ENCODE peak calls at places on chromosome 16, in seven cellular contexts. X is CD8-positive, alpha-beta T cell; F is astrocyte; Y is PC-9; R is tibial nerve; T is coronary artery; L is lung. J is an unnamed sample.

GRCh38 chr16:49054606-49055005 is 227.0 kb downstream of the CBLN1 start:
- DNase-seq in X (no peak), F (no peak), Y (no peak), R (no peak), T (no peak), L (no peak), J (no peak)

GRCh38 chr16:69767459-69768229 is 5.5 kb downstream of the WWP2 start:
- DNase-seq in X (no peak), F (no peak), Y (no peak), R (no peak), T (no peak), L (no peak), J (no peak)

GRCh38 chr16:57273359-57273758 is 11.1 kb downstream of the PLLP start:
- DNase-seq in X (no peak), F (no peak), Y (no peak), R (no peak), T (peak), L (no peak), J (no peak)

GRCh38 chr16:24689128-24689527 is 40.3 kb upstream of the TNRC6A start:
- DNase-seq in X (no peak), F (peak), Y (no peak), R (no peak), T (no peak), L (no peak), J (peak)

GRCh38 chr16:66131156-66131807 is 235.2 kb upstream of the CDH5 start:
- DNase-seq in X (no peak), F (peak), Y (no peak), R (no peak), T (no peak), L (no peak), J (no peak)

GRCh38 chr16:64225696-64226095 is 896.2 kb downstream of the CDH11 start:
- DNase-seq in X (no peak), F (no peak), Y (no peak), R (no peak), T (no peak), L (no peak), J (no peak)

GRCh38 chr16:20611975-20612471 is 35.9 kb upstream of the ACSM2B start:
- DNase-seq in X (no peak), F (no peak), Y (no peak), R (no peak), T (peak), L (peak), J (no peak)

GRCh38 chr16:23435500-23435899 is 17.5 kb downstream of the COG7 start:
- DNase-seq in X (peak), F (no peak), Y (peak), R (peak), T (no peak), L (peak), J (no peak)

GRCh38 chr16:81313731-81314602 is 795 bp upstream of the GAN start:
- DNase-seq in X (no peak), F (no peak), Y (no peak), R (no peak), T (no peak), L (no peak), J (no peak)

GRCh38 chr16:19916064-19916463 is 31.4 kb upstream of the GPRC5B start:
- DNase-seq in X (no peak), F (no peak), Y (no peak), R (no peak), T (no peak), L (no peak), J (no peak)

GRCh38 chr16:88905563-88905962 is 39.1 kb upstream of the PABPN1L start:
- DNase-seq in X (no peak), F (no peak), Y (peak), R (no peak), T (no peak), L (no peak), J (no peak)

GRCh38 chr16:81997738-81998137 is 13.5 kb downstream of the SDR42E1 start:
- DNase-seq in X (no peak), F (peak), Y (no peak), R (no peak), T (no peak), L (no peak), J (peak)

GRCh38 chr16:24499193-24499814 is 40.1 kb upstream of the RBBP6 start:
- DNase-seq in X (no peak), F (no peak), Y (peak), R (no peak), T (no peak), L (no peak), J (no peak)

GRCh38 chr16:90043526-90043925 is 24.3 kb upstream of the DBNDD1 start:
- DNase-seq in X (no peak), F (no peak), Y (no peak), R (no peak), T (no peak), L (no peak), J (no peak)

GRCh38 chr16:12976936-12977335 is 75.5 kb downstream of the SHISA9 start:
- DNase-seq in X (no peak), F (no peak), Y (peak), R (no peak), T (no peak), L (no peak), J (no peak)

GRCh38 chr16:19291459-19291858 is 5.9 kb downstream of the CLEC19A start:
- DNase-seq in X (no peak), F (peak), Y (peak), R (no peak), T (no peak), L (no peak), J (no peak)

DNA sequence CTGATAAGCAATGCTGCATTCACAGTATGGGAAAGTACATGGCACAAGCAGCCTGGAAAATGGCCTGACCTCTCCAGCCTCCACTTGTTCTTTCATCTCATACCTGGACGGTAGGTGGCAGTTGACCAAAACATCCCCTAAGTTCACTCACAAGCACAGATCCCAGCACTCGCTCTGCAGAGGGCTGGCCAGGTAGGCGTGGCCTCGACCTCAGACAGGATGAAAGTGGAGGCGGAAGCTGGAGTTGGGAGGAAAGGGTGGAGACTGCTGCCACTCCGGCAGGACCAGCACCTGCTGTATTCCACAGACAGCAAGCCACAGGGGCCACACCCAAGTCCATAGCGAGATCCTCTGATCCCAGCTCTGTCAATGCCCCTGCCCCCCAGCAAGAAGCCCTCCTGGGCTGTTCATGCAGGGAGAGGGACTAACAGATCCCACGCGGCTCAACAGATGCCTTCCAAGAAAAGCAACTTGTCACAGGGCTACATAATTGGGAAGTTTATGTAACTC is 31.3 kb downstream of the ZCCHC14 start:
- DNase-seq in X (peak), F (peak), Y (peak), R (peak), T (no peak), L (peak), J (no peak)
- TF ChIP-seq CTCF in X (no peak), F (peak), Y (peak), R (no peak), T (no peak), L (no peak), J (no peak)

DNA sequence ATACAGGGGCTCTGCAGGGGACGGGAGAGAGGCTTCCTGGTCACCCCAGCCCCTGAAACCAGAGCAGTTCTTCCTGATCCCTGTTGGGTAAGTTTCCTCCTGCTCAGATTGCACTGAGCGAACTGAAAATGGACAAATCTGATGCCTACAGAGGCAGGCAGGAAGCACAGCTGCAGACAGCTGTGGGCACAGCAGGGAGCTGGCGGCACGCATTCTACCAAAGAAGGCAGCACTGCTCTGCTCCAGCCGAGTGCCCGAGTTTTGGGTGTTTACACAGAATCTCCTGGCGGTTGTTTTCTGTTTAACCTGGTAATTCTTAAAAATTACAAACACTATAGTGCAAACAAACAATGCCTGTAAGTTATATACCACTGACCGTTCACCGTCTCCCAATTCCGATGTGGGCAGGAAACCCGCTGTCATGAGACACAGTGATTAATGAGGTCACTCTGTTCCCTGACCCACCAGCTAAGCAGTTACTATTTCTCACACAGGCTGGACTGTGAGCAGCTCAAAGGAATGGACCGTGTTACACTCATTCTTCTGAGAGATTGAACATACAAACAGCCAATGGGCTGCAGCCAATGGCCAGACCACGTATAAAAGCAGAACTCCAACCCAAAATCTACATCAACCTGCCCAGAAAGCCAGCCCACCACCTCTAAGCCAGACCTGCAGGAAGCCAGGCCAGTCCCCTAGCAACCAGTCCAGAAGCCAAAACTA is 25.5 kb downstream of the NSMCE1 start:
- DNase-seq in X (peak), F (peak), Y (peak), R (no peak), T (no peak), L (no peak), J (peak)
- H3K4me3 ChIP-seq in X (no peak), F (peak), Y (peak), R (peak), T (peak), L (no peak), J (peak)

GRCh38 chr16:30985401-30986128 is 558 bp downstream of the HSD3B7 start:
- DNase-seq in X (no peak), F (no peak), Y (peak), R (no peak), T (no peak), L (peak), J (no peak)
- TF ChIP-seq CTCF in X (no peak), F (no peak), Y (no peak), R (no peak), T (no peak), L (no peak), J (no peak)

DNA sequence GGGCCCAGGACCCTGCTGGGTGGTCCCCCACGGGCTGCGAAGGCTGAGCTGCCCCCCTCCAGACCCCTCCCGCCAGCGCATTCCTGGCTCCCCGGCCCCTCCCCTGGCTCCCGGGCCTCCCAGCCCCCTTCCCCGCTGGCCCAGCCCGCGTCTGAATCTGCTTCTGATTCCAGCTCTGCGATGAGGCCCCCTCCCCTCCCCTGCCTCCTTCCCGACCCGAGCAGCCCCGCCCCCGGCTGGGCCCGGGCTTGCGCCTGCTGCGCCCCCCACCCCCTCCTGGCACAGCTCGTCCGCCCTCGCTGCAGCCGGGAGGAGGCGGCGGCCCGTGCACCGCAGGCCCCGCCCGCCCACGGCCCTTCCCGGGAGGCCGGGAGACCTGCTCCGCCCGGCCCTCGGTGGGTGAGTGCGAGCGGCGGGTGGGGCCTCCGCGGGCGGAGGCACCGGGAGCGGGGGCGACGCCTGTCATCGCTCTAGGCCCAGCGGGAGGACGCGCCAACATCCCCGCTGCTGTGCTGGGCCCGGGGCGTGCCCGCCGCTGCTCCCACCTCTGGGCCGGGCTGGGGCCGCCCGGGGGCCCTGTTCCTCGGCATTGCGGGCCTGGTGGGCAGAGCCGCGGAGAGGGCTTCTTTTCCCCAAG is at the start of gene NTN3:
- DNase-seq in X (no peak), F (no peak), Y (peak), R (no peak), T (no peak), L (no peak), J (no peak)
- H3K4me3 ChIP-seq in X (no peak), F (no peak), Y (no peak), R (no peak), T (peak), L (no peak), J (no peak)

GRCh38 chr16:71896688-71897368 is 1.5 kb downstream of the IST1 start:
- DNase-seq in X (no peak), F (no peak), Y (no peak), R (no peak), T (no peak), L (no peak), J (no peak)

GRCh38 chr16:71893888-71894228 is 1.5 kb upstream of the IST1 start:
- DNase-seq in X (no peak), F (no peak), Y (no peak), R (no peak), T (no peak), L (no peak), J (no peak)

GRCh38 chr16:71895679-71896385 is 501 bp downstream of the IST1 start:
- DNase-seq in X (peak), F (peak), Y (no peak), R (no peak), T (no peak), L (peak), J (no peak)

GRCh38 chr16:71894921-71895678 is at the start of gene IST1:
- DNase-seq in X (peak), F (peak), Y (peak), R (peak), T (peak), L (peak), J (peak)

DNA sequence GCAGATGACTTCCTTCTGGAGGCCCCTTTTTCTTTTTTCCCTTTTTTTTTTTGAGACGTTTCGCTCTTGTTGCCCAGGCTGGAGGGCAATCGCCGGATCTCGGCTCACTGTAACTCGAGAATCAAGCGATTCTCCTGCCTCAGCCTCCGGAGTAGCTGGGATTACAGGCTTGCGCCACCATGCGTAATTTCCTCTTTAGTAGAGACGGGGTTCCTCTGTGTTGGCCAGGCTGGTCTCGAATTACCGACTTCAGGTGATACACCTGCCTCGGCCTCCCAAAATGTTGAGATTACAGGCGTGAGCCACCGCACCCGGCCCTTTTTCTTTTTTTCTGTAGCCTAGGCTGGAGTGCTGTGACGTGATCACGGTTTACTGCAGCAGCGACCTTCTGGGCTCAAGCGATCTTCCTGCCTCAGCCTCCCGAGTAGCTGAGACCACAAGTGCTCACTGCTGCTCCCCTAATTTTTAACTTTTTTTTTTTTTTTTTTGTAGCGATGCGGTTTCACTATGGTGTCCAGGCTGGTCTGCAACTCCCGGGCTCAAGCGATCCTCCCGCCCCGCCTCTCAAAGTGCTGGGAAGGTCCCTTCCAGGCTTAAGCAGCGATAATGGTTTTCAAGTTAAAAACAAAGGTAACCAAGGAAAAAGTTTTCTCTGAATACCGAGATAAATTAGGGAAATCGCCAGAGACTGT is 956 bp upstream of the IST1 start:
- DNase-seq in X (peak), F (peak), Y (peak), R (peak), T (peak), L (peak), J (no peak)
- TF ChIP-seq CTCF in X (no peak), F (no peak), Y (peak), R (no peak), T (no peak), L (no peak), J (no peak)

DNA sequence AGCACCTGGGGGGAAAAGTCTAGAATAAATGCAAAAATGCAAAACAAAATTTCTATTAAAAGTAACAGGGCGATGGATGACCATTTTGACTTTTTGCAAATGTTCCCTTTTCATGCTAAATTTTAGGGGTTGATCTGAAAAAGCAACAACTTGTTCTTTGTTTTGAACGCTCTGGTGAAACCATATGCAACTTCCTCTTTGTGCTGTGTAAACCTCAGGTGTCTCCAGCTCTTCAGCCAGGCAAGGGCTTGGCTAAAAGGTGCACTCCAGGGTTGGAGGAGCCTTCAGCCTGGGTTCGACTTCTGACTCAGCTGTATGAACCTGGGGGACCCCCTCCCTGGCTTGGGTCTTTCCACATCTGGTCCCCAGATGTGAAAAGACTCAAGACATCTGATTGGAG is 9.5 kb downstream of the IRF8 start:
- DNase-seq in X (no peak), F (no peak), Y (no peak), R (no peak), T (no peak), L (no peak), J (no peak)
- H3K4me3 ChIP-seq in X (no peak), F (no peak), Y (no peak), R (no peak), T (no peak), L (no peak), J (no peak)

DNA sequence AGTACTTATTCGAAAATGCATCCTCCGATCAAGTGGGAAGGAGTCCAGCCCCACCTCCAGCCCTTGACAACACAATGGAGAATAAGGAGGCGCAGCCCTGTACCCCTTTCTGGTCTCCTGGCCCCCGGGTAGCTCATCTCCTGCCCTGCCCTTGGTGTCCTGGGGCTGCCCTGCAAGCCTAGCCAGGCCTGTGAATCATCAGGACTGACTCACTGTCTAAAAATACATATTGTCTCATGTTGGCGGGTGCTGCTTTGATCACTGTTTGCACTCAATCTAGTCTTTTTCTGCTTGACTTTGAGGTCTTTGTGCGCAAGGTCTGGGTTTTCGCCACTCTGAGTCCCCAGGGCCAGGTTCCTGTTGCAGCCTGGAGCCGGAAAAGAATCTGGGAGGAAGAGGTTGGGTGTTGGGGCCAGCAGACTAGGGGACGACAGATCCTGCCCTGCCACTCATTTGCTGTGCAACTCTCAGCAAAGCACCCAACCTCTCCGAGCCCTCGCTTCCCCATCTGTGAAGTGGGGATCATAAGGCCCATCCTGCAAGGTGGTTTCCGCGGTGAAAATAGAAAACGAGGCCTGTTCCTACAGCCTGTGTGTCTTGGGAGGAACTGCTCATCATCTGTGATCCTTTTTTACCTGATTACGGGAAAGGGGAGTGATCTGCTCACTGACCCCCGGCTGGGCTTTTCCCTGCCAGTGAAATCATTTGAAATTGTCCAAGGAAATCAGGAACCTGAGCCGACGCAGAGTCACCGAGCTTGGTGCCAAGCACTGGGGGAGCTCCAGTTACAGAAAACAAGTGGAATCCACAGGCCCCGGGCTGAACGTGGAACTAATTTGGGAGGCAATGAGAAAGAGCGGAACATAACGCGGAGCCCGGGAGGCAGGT is 230.4 kb downstream of the PARN start:
- DNase-seq in X (no peak), F (peak), Y (peak), R (peak), T (no peak), L (no peak), J (no peak)
- TF ChIP-seq CTCF in X (no peak), F (no peak), Y (no peak), R (no peak), T (no peak), L (no peak), J (no peak)

GRCh38 chr16:167117-167462 is 1.3 kb downstream of the HBM start:
- DNase-seq in X (no peak), F (no peak), Y (no peak), R (no peak), T (no peak), L (no peak), J (no peak)
- H3K4me3 ChIP-seq in X (no peak), F (no peak), Y (no peak), R (no peak), T (no peak), L (no peak), J (no peak)

J was measured in AG09309.